ENCODE peak calls at places on chromosome 9, in seven cellular contexts. M is HCT116, G is SK-N-SH, H is K562, T is H1, I is GM12878, C is T47D. B is an unnamed sample.

GRCh38 chr9:120935383-120935857 is 8.8 kb upstream of the TRAF1 start:
- DNase-seq in H (peak), M (no peak), I (no peak), C (peak), G (peak), T (no peak), B (no peak)

GRCh38 chr9:130938652-130939404 is at the start of gene FIBCD1:
- DNase-seq in M (peak), T (peak), G (peak), H (peak), I (no peak), C (peak), B (no peak)

GRCh38 chr9:96382175-96382574 is 1.3 kb downstream of the SLC35D2 start:
- DNase-seq in H (no peak), C (no peak), T (no peak), G (no peak), I (no peak), M (peak), B (peak)

GRCh38 chr9:91231619-91232018 is 130.1 kb downstream of the AUH start:
- DNase-seq in M (no peak), I (no peak), C (no peak), G (no peak), H (no peak), T (no peak), B (no peak)

GRCh38 chr9:105148328-105149006 is 96.0 kb upstream of the SLC44A1 start:
- DNase-seq in I (no peak), G (no peak), H (no peak), C (no peak), T (peak), M (no peak), B (no peak)

GRCh38 chr9:84436386-84437114 is 96.0 kb upstream of the SLC28A3 start:
- DNase-seq in I (no peak), M (no peak), C (no peak), T (no peak), G (no peak), H (no peak), B (no peak)

GRCh38 chr9:134570726-134571325 is 70.8 kb upstream of the COL5A1 start:
- DNase-seq in C (no peak), M (no peak), T (peak), G (no peak), H (no peak), I (no peak), B (no peak)

GRCh38 chr9:32395483-32396216 is 11.2 kb downstream of the ACO1 start:
- DNase-seq in C (no peak), T (no peak), H (no peak), G (peak), M (no peak), I (no peak), B (no peak)

GRCh38 chr9:37663926-37664325 is 13.2 kb downstream of the FRMPD1 start:
- DNase-seq in T (no peak), G (no peak), C (no peak), I (no peak), M (no peak), H (no peak), B (no peak)

GRCh38 chr9:33659915-33660314 is 135.4 kb upstream of the PRSS3 start:
- DNase-seq in C (no peak), G (no peak), T (no peak), I (no peak), H (no peak), M (no peak), B (no peak)

GRCh38 chr9:72665421-72665820 is 144.0 kb downstream of the TMC1 start:
- DNase-seq in G (no peak), I (no peak), T (no peak), M (no peak), H (no peak), C (no peak), B (no peak)

GRCh38 chr9:120696551-120697230 is 17.6 kb downstream of the MEGF9 start:
- DNase-seq in M (no peak), G (no peak), T (no peak), H (no peak), C (no peak), I (no peak), B (no peak)

GRCh38 chr9:94779101-94779500 is 52.6 kb downstream of the AOPEP start:
- DNase-seq in G (no peak), I (no peak), T (no peak), M (no peak), H (no peak), C (no peak), B (no peak)

GRCh38 chr9:4741365-4742031 is 496 bp upstream of the AK3 start:
- DNase-seq in I (no peak), C (peak), T (peak), M (no peak), G (no peak), H (peak), B (peak)

GRCh38 chr9:107127608-107128007 is 155.5 kb upstream of the RAD23B start:
- DNase-seq in T (no peak), C (no peak), M (no peak), G (no peak), H (no peak), I (no peak), B (no peak)

GRCh38 chr9:138118601-138119071 is 241.1 kb downstream of the CACNA1B start:
- DNase-seq in H (no peak), M (no peak), I (no peak), T (no peak), G (no peak), C (no peak), B (no peak)

GRCh38 chr9:138116521-138116920 is 238.9 kb downstream of the CACNA1B start:
- DNase-seq in H (no peak), I (no peak), G (peak), C (no peak), M (no peak), T (no peak), B (no peak)

GRCh38 chr9:138117101-138117750 is 239.6 kb downstream of the CACNA1B start:
- DNase-seq in G (no peak), M (no peak), C (no peak), H (no peak), I (no peak), T (no peak), B (no peak)

GRCh38 chr9:138119202-138120027 is 241.8 kb downstream of the CACNA1B start:
- DNase-seq in C (no peak), H (no peak), T (no peak), M (no peak), G (no peak), I (no peak), B (no peak)

DNA sequence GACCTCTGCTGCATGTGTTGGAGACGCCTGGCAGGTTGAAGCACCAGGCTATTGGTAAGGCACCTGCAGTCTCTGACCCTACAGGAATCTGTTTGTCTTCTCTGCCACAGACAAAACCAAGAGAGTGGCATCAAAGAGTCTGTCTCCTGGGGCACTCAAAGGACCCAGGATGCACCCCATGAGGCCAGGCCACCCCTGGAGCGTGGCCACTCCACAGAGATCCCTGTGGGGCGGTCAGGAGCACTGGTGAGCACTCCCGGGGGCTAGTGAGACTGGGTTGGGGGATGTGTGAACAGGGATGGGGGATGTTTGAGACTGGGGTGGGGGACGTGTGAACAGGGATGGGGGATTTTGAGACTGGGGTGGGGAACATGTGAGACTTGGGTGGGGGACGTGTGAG is 240.3 kb downstream of the CACNA1B start:
- DNase-seq in T (no peak), G (no peak), M (no peak), C (no peak), I (no peak), H (no peak), B (no peak)
- TF ChIP-seq JUND in T (no peak), G (no peak), M (no peak), C (no peak), I (no peak), H (no peak), B (no peak)

GRCh38 chr9:69645488-69645887 is 26.7 kb downstream of the APBA1 start:
- DNase-seq in I (no peak), H (no peak), T (no peak), G (no peak), M (peak), C (peak), B (no peak)
- TF ChIP-seq JUND in I (no peak), H (no peak), T (no peak), G (no peak), M (no peak), C (no peak), B (no peak)

DNA sequence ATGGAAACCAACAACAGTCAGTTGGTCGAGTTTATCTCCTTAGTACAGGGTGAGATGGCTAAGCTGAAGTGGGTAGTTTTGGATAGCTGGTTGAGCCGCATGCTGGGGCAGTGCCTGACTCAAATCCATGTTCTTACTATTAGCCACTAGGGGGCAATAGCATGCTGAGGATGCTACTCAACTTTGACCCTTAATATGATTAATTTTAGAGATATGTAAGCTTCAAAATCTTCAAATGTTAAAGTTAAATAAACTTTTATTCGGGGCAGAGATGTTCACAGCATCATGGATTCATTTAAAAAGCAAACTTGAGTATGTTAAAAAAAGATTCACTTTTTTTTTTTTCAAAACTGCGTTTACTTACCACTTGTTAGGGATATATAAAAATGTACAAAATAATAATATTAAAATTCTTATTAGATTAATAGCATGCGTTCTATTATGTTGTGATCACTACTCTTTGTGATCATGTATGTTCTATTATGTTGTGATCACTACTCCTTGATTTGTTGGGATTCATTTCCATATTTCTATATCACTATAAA is 57.0 kb downstream of the C9orf153 start:
- DNase-seq in H (peak), M (peak), T (no peak), C (peak), G (peak), I (peak), B (peak)
- TF ChIP-seq JUND in H (no peak), M (no peak), T (no peak), C (no peak), G (no peak), I (no peak), B (no peak)

DNA sequence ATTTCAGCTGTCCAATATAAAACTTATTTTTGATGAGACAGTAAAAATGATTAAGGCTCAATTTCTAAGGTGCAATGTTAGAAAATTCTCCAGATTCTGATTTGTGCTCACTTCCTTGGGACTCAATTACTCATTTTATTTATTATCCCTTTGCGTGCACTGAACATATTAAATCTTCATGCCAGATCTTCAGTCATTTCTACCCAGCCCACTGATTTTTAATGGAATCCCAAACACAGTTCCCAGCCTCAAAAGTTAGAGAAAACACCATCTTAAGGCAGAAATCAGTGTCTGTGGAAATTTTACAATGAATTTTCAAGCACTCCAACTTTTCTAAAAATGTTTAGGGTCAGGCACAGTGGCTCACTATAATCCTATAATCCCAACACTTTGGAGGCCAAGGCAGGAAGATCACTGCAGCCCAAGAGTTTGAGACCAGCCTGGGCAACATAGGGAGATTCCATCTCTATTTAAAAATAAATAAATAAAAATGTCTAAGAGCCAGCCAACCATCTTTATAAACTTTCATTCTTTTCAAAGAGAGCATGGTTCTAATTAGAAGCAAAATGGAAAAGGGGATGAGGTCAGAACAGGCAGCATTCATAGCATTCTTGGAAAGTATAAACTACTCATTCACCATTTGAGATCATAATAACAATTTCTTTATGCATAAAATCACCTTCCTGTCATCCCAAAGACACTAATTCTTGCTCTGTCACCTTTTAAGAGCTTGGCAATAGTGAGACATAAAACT is 53.6 kb downstream of the TLE1 start:
- DNase-seq in G (no peak), C (no peak), I (no peak), H (no peak), T (no peak), M (no peak), B (no peak)
- TF ChIP-seq JUND in G (peak), C (no peak), I (no peak), H (no peak), T (no peak), M (no peak), B (no peak)

DNA sequence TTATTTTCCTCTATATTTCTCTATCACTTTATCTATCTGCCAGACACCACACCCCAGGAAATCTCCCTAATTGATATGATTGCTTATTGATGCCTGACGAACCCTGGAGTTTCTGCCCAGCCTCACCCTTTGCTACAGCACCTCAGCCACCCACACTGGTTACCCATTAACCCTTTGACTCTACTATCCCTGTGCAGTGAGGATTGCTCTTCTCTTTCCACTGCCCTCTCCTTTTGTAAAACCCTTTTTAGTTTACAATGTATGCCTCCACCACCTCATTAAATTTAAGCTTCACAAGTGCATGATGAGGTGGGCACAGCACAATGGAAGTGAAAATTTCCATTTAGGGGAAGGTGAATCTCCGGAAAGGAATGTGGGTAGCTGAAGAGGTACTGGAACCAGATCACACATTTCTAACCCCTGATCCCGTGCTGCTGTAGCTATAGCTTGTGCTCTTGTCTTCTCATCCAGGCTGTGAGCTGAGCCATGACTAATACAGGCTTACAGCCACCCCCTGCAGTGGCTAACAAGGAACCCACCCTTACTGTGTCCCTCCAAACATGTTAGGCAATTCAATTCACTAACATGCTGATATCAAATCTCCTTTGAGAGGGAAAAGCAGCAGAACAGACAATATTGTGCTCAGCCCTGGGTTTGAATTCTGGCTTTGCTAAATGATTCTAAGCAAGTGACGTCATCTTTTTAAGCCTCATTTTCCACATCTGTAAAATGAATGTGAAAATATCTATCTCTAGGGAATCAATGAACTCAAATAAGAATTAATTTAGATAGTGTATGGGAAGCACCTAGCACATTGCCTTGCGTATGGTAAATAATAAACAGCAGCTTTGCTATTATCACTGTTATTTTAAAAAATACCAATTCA is 186.9 kb upstream of the TRIM32 start:
- DNase-seq in G (no peak), T (no peak), C (no peak), I (no peak), M (peak), H (peak), B (no peak)
- TF ChIP-seq JUND in G (peak), T (no peak), C (no peak), I (no peak), M (peak), H (peak), B (no peak)

B was measured in HepG2.